ENCODE peak calls at places on chromosomes 5 and 9, in ten cellular contexts. U, Y, H, W, F, M, A, I, E and C are unnamed samples.

GRCh38 chr9:128628471-128629048 is 28.1 kb downstream of the DYNC2I2 start:
- DNase-seq in F (no peak), Y (no peak), W (peak), U (no peak), I (no peak), E (no peak), H (peak), A (no peak), M (no peak), C (peak)

GRCh38 chr5:14358536-14358935 is 215.4 kb downstream of the TRIO start:
- DNase-seq in E (no peak), I (no peak), H (no peak), U (no peak), Y (no peak), M (no peak), F (no peak), A (no peak), W (no peak), C (no peak)

GRCh38 chr5:33120671-33121070 is 320.1 kb upstream of the TARS1 start:
- DNase-seq in H (no peak), Y (no peak), U (peak), F (peak), A (no peak), W (no peak), I (no peak), M (peak), E (no peak), C (no peak)

GRCh38 chr5:32710335-32710858 is 724 bp upstream of the NPR3 start:
- DNase-seq in H (peak), A (no peak), I (no peak), M (no peak), Y (no peak), E (peak), F (no peak), W (no peak), U (no peak), C (no peak)

GRCh38 chr5:144162686-144163085 is 7.8 kb downstream of the YIPF5 start:
- DNase-seq in W (no peak), F (no peak), H (no peak), A (no peak), I (no peak), M (no peak), E (no peak), U (no peak), Y (no peak), C (no peak)

GRCh38 chr5:94403483-94403882 is 214.9 kb downstream of the KIAA0825 start:
- DNase-seq in F (no peak), I (no peak), Y (no peak), A (no peak), W (no peak), E (no peak), U (no peak), H (no peak), M (no peak), C (no peak)

GRCh38 chr5:171201285-171201684 is 107.8 kb upstream of the TLX3 start:
- DNase-seq in F (no peak), H (no peak), Y (no peak), M (no peak), E (no peak), A (no peak), I (peak), U (no peak), W (no peak), C (peak)

GRCh38 chr5:79936644-79937216 is 54.3 kb downstream of the MTX3 start:
- DNase-seq in W (peak), E (no peak), Y (no peak), I (no peak), H (no peak), F (no peak), A (no peak), M (no peak), U (no peak), C (no peak)

GRCh38 chr5:27702339-27702820 is 664.0 kb upstream of the CDH9 start:
- DNase-seq in E (no peak), F (peak), H (no peak), I (no peak), U (no peak), M (peak), Y (no peak), W (no peak), A (no peak), C (no peak)

GRCh38 chr5:51657340-51658240 is 274.3 kb downstream of the ISL1 start:
- DNase-seq in A (no peak), F (no peak), H (no peak), E (no peak), W (no peak), M (no peak), Y (no peak), I (no peak), U (no peak), C (no peak)

GRCh38 chr5:143471041-143471509 is 67.6 kb upstream of the NR3C1 start:
- DNase-seq in H (no peak), I (no peak), A (no peak), E (no peak), M (no peak), Y (no peak), U (peak), W (no peak), F (peak), C (no peak)

GRCh38 chr5:134139891-134140469 is 25.5 kb downstream of the TCF7 start:
- DNase-seq in W (no peak), F (no peak), H (no peak), A (peak), U (no peak), M (no peak), E (no peak), I (no peak), Y (no peak), C (no peak)

GRCh38 chr9:108654566-108654965 is 201.2 kb downstream of the ACTL7B start:
- DNase-seq in M (no peak), U (no peak), E (no peak), H (no peak), I (no peak), A (no peak), F (no peak), Y (no peak), W (no peak), C (no peak)